ENCODE peak calls at places on chromosome 21, in four cellular contexts. Q is psoas muscle; N is amniotic epithelial cell; O is stimulated activated CD4-positive, alpha-beta T cell treated with anti-CD3 and anti-CD28 coated beads, Interleukin-4, amount 100 ng/mL, for 48 hours. Y is an unnamed sample.

GRCh38 chr21:44929799-44930542 is 9.3 kb upstream of the ITGB2 start:
- DNase-seq in O (no peak), Q (peak; percentile 39), N (no peak), Y (peak; percentile 69)

GRCh38 chr21:39867198-39867650 is at the start of gene PCP4:
- DNase-seq in Q (no peak), O (peak; percentile 12), N (no peak), Y (peak; percentile 96)

GRCh38 chr21:43361493-43362296 is 65.2 kb downstream of the SIK1 start:
- DNase-seq in O (no peak), N (peak; percentile 8), Q (peak; percentile 80), Y (no peak)

GRCh38 chr21:33362044-33362555 is 37.3 kb downstream of the IFNAR1 start:
- DNase-seq in Q (no peak), O (no peak), N (no peak), Y (peak; percentile 78)

GRCh38 chr21:15592271-15592860 is 137.4 kb upstream of the USP25 start:
- DNase-seq in Q (no peak), N (peak; percentile 59), O (no peak), Y (no peak)

GRCh38 chr21:14686466-14687276 is 140.6 kb upstream of the SAMSN1 start:
- DNase-seq in N (no peak), O (no peak), Q (no peak), Y (no peak)

GRCh38 chr21:14591882-14592281 is 45.8 kb upstream of the SAMSN1 start:
- DNase-seq in O (no peak), Q (peak; percentile 45), N (peak; percentile 8), Y (no peak)

GRCh38 chr21:35943752-35944151 is 116.6 kb downstream of the SETD4 start:
- DNase-seq in Q (no peak), O (no peak), N (no peak), Y (no peak)

GRCh38 chr21:33972539-33972938 is 56.9 kb upstream of the ATP5PO start:
- DNase-seq in O (no peak), Q (no peak), N (no peak), Y (no peak)

GRCh38 chr21:34877485-34878128 is 171.5 kb downstream of the RUNX1 start:
- DNase-seq in N (no peak), Q (no peak), O (no peak), Y (no peak)

GRCh38 chr21:38989745-38990423 is 184.2 kb downstream of the ETS2 start:
- DNase-seq in Q (peak; percentile 69), N (peak; percentile 66), O (no peak), Y (no peak)

GRCh38 chr21:43719748-43720538 is 1.0 kb downstream of the PDXK start:
- DNase-seq in Q (peak; percentile 64), N (no peak), O (no peak), Y (peak; percentile 65)

GRCh38 chr21:15192243-15192642 is 127.4 kb upstream of the NRIP1 start:
- DNase-seq in N (peak; percentile 85), O (no peak), Q (no peak), Y (no peak)

GRCh38 chr21:17783816-17784598 is 35.1 kb downstream of the C21orf91 start:
- DNase-seq in N (no peak), O (no peak), Q (no peak), Y (no peak)

GRCh38 chr21:41133896-41134522 is 34.0 kb upstream of the BACE2 start:
- DNase-seq in O (no peak), Q (no peak), N (peak; percentile 3), Y (peak; percentile 57)

GRCh38 chr21:33412832-33413519 is 9.8 kb downstream of the IFNGR2 start:
- DNase-seq in Q (no peak), O (no peak), N (peak; percentile 27), Y (peak; percentile 78)

GRCh38 chr21:42237577-42237976 is 18.6 kb downstream of the ABCG1 start:
- DNase-seq in O (no peak), Q (peak; percentile 10), N (no peak), Y (no peak)

GRCh38 chr21:26801524-26801923 is 43.7 kb downstream of the ADAMTS1 start:
- DNase-seq in N (peak; percentile 96), O (no peak), Q (no peak), Y (no peak)

GRCh38 chr21:45453308-45453950 is 48.5 kb downstream of the COL18A1 start:
- DNase-seq in N (no peak), O (no peak), Q (peak; percentile 18), Y (no peak)

Y was measured in endodermal cell.